ENCODE peak calls at places on chromosome 21, in ten cellular contexts. D is NCI-H748 treated with DMSO at 0.1 percent for 48 hours; X is ecto neural progenitor cell; Q is mammary epithelial cell; M is RPMI8226; J is amniotic stem cell; P is SK-MEL-5; L is activated gamma-delta T cell treated with Interleukin-2 at 50 U/mL for 16 hours; R is activated CD8-positive, alpha-beta memory T cell treated with anti-CD3 and anti-CD28 coated beads for 4 hours; O is naive thymus-derived CD4-positive, alpha-beta T cell. A is an unnamed sample.
A peak's percentile ranks its signal among the peaks of the same experiment; 100 is the strongest.

GRCh38 chr21:38787461-38788274 is 18.1 kb upstream of the ETS2 start:
- DNase-seq in J (no peak), L (no peak), D (no peak), M (peak; percentile 73), Q (peak; percentile 99), R (no peak), O (no peak), X (no peak), P (peak; percentile 14), A (peak; percentile 95)

GRCh38 chr21:29096619-29097018 is 23.2 kb upstream of the CCT8 start:
- DNase-seq in J (no peak), O (no peak), P (no peak), D (no peak), X (no peak), R (no peak), L (no peak), M (no peak), Q (no peak), A (no peak)

GRCh38 chr21:45862544-45863207 is 118.9 kb upstream of the COL6A1 start:
- DNase-seq in R (no peak), L (no peak), Q (no peak), M (no peak), J (no peak), O (peak; percentile 8), P (no peak), D (no peak), X (peak; percentile 41), A (peak; percentile 39)

GRCh38 chr21:38306407-38306806 is 49.6 kb downstream of the KCNJ15 start:
- DNase-seq in P (no peak), R (no peak), O (no peak), L (no peak), D (no peak), J (no peak), Q (peak; percentile 61), M (no peak), X (no peak), A (no peak)

GRCh38 chr21:45405819-45406762 is 1.1 kb downstream of the COL18A1 start:
- DNase-seq in D (no peak), M (no peak), L (no peak), X (peak; percentile 83), R (no peak), P (no peak), Q (peak; percentile 38), O (no peak), J (no peak), A (peak; percentile 66)

GRCh38 chr21:29144736-29145353 is 14.4 kb downstream of the MAP3K7CL start:
- DNase-seq in O (no peak), L (no peak), M (no peak), R (no peak), X (no peak), P (no peak), Q (peak; percentile 20), D (no peak), J (no peak), A (no peak)

GRCh38 chr21:39125752-39126485 is 57.3 kb downstream of the PSMG1 start:
- DNase-seq in R (no peak), J (peak; percentile 65), X (peak; percentile 66), M (peak; percentile 85), Q (peak; percentile 62), D (peak; percentile 61), O (no peak), L (no peak), P (peak; percentile 73), A (peak; percentile 76)

GRCh38 chr21:42378418-42378817 is 12.1 kb upstream of the TFF1 start:
- DNase-seq in L (no peak), X (no peak), Q (no peak), P (no peak), R (no peak), O (no peak), J (no peak), D (no peak), M (no peak), A (no peak)

GRCh38 chr21:15437873-15438272 is 291.9 kb upstream of the USP25 start:
- DNase-seq in O (no peak), X (no peak), J (no peak), M (no peak), Q (peak; percentile 84), R (no peak), P (no peak), L (no peak), D (no peak), A (no peak)

GRCh38 chr21:36717901-36718465 is 19.1 kb downstream of the SIM2 start:
- DNase-seq in D (no peak), Q (no peak), J (no peak), O (no peak), M (no peak), P (no peak), L (no peak), X (no peak), R (no peak), A (no peak)

GRCh38 chr21:41120997-41121396 is 47.0 kb upstream of the BACE2 start:
- DNase-seq in P (no peak), L (no peak), R (no peak), O (no peak), M (no peak), J (no peak), D (no peak), Q (no peak), X (no peak), A (no peak)

GRCh38 chr21:38668067-38668466 is 137.7 kb upstream of the ETS2 start:
- DNase-seq in P (no peak), J (no peak), Q (no peak), M (no peak), O (no peak), R (no peak), L (no peak), X (no peak), D (no peak), A (no peak)

GRCh38 chr21:16215193-16215592 is 485.4 kb downstream of the USP25 start:
- DNase-seq in J (no peak), M (no peak), X (no peak), L (no peak), O (no peak), R (no peak), P (no peak), Q (no peak), D (no peak), A (no peak)

GRCh38 chr21:27764056-27764455 is 797.2 kb upstream of the ADAMTS5 start:
- DNase-seq in D (no peak), X (no peak), L (no peak), O (no peak), Q (no peak), J (no peak), P (no peak), R (no peak), M (no peak), A (no peak)

GRCh38 chr21:25967566-25968438 is 202.8 kb downstream of the APP start:
- DNase-seq in P (no peak), J (no peak), M (peak; percentile 72), O (no peak), Q (peak; percentile 48), D (no peak), X (no peak), R (no peak), L (no peak), A (no peak)

GRCh38 chr21:41886331-41886730 is 7.2 kb upstream of the PRDM15 start:
- DNase-seq in M (no peak), Q (no peak), J (no peak), O (no peak), X (no peak), R (no peak), D (no peak), L (no peak), P (no peak), A (no peak)

GRCh38 chr21:37338671-37339526 is 27.7 kb upstream of the DYRK1A start:
- DNase-seq in P (peak; percentile 98), M (no peak), O (no peak), J (peak; percentile 96), L (no peak), R (no peak), X (no peak), Q (peak; percentile 89), D (no peak), A (peak; percentile 95)

GRCh38 chr21:45366931-45367401 is 38.0 kb upstream of the COL18A1 start:
- DNase-seq in O (no peak), Q (no peak), P (no peak), L (no peak), D (no peak), X (no peak), R (no peak), J (no peak), M (no peak), A (peak; percentile 93)

GRCh38 chr21:41976611-41977010 is 22.8 kb upstream of the C2CD2 start:
- DNase-seq in O (no peak), R (no peak), P (no peak), D (no peak), J (no peak), X (no peak), M (no peak), L (no peak), Q (no peak), A (peak; percentile 28)

GRCh38 chr21:22679207-22679606 is 1681.0 kb downstream of the NCAM2 start:
- DNase-seq in L (no peak), P (no peak), M (no peak), J (no peak), D (no peak), R (no peak), Q (no peak), O (no peak), X (no peak), A (no peak)

GRCh38 chr21:45922648-45923047 is 58.9 kb upstream of the COL6A1 start:
- DNase-seq in R (no peak), P (no peak), J (no peak), X (no peak), D (no peak), M (no peak), L (no peak), O (no peak), Q (no peak), A (no peak)

GRCh38 chr21:34367320-34367935 is 3.6 kb downstream of the KCNE2 start:
- DNase-seq in O (no peak), Q (peak; percentile 72), L (peak; percentile 24), X (no peak), D (peak; percentile 43), J (peak; percentile 91), P (peak; percentile 88), R (no peak), M (peak; percentile 76), A (peak; percentile 77)

GRCh38 chr21:26246073-26246472 is 75.5 kb upstream of the APP start:
- DNase-seq in J (no peak), D (no peak), L (no peak), O (no peak), X (no peak), Q (no peak), M (no peak), P (no peak), R (no peak), A (no peak)

GRCh38 chr21:28993293-28993629 is 584 bp upstream of the LTN1 start:
- DNase-seq in P (no peak), O (no peak), X (no peak), R (no peak), L (no peak), J (no peak), Q (no peak), M (no peak), D (no peak), A (no peak)

GRCh38 chr21:42387843-42388242 is 8.0 kb downstream of the TMPRSS3 start:
- DNase-seq in D (no peak), L (no peak), X (no peak), P (no peak), J (no peak), Q (no peak), M (no peak), O (no peak), R (no peak), A (no peak)

GRCh38 chr21:37346841-37347430 is 19.6 kb upstream of the DYRK1A start:
- DNase-seq in L (no peak), P (no peak), D (no peak), Q (peak; percentile 12), J (no peak), O (no peak), R (no peak), X (no peak), M (no peak), A (no peak)

GRCh38 chr21:25837545-25838263 is 102.9 kb downstream of the GABPA start:
- DNase-seq in Q (peak; percentile 84), X (no peak), L (no peak), M (no peak), D (no peak), R (no peak), J (peak; percentile 54), O (no peak), P (peak; percentile 70), A (no peak)

GRCh38 chr21:44702973-44703730 is 6.2 kb downstream of the KRTAP10-12 start:
- DNase-seq in P (no peak), O (no peak), M (no peak), J (no peak), D (no peak), X (peak; percentile 46), Q (no peak), L (no peak), R (no peak), A (peak; percentile 50)

A was measured in islet precursor cell.